ENCODE peak calls at places on chromosomes 2 and 18, in six cellular contexts. N is activated CD8-positive, alpha-beta memory T cell treated with anti-CD3 and anti-CD28 coated beads for 4 hours; M is stimulated activated CD4-positive, alpha-beta T cell treated with anti-CD3 and anti-CD28 coated beads, Interleukin-2, amount 100 ng/mL, for 24 hours; Y is NCI-H345; J is ELF-1; T is fibroblast of pulmonary artery. I is an unnamed sample.

GRCh38 chr2:179340678-179341077 is 76.0 kb upstream of the SESTD1 start:
- DNase-seq in N (no peak), M (no peak), Y (peak), J (no peak), T (peak), I (peak)

GRCh38 chr2:290090-290722 is 2.3 kb upstream of the ALKAL2 start:
- DNase-seq in N (no peak), M (peak), Y (peak), J (peak), T (peak), I (peak)

GRCh38 chr2:235086481-235087184 is 134.8 kb downstream of the SH3BP4 start:
- DNase-seq in N (no peak), M (no peak), Y (no peak), J (no peak), T (no peak), I (no peak)

GRCh38 chr2:98187194-98187593 is 100.2 kb downstream of the VWA3B start:
- DNase-seq in N (no peak), M (no peak), Y (no peak), J (no peak), T (no peak), I (no peak)

GRCh38 chr2:27822049-27822448 is 50.5 kb downstream of the MRPL33 start:
- DNase-seq in N (no peak), M (no peak), Y (no peak), J (no peak), T (no peak), I (no peak)

GRCh38 chr2:154623819-154624218 is 74.7 kb upstream of the KCNJ3 start:
- DNase-seq in N (no peak), M (no peak), Y (peak), J (peak), T (peak), I (peak)

GRCh38 chr18:25299899-25300298 is 52.1 kb downstream of the ZNF521 start:
- DNase-seq in N (no peak), M (no peak), Y (no peak), J (no peak), T (no peak), I (no peak)

GRCh38 chr2:3633089-3633981 is 24.7 kb upstream of the ALLC start:
- DNase-seq in N (no peak), M (no peak), Y (no peak), J (no peak), T (peak), I (no peak)

GRCh38 chr2:38092196-38092902 is 16.4 kb upstream of the CYP1B1 start:
- DNase-seq in N (no peak), M (no peak), Y (no peak), J (peak), T (peak), I (peak)

GRCh38 chr2:151087377-151087776 is 174.3 kb downstream of the RBM43 start:
- DNase-seq in N (no peak), M (no peak), Y (no peak), J (no peak), T (no peak), I (no peak)

GRCh38 chr2:207408086-207408794 is 121.5 kb upstream of the CREB1 start:
- DNase-seq in N (no peak), M (no peak), Y (peak), J (no peak), T (peak), I (peak)

GRCh38 chr2:214774108-214774507 is 35.4 kb downstream of the BARD1 start:
- DNase-seq in N (no peak), M (no peak), Y (no peak), J (no peak), T (peak), I (no peak)

GRCh38 chr2:191601060-191601459 is 76.9 kb upstream of the NABP1 start:
- DNase-seq in N (no peak), M (no peak), Y (no peak), J (no peak), T (no peak), I (no peak)

GRCh38 chr2:237865623-237866041 is 6.2 kb downstream of the RAMP1 start:
- DNase-seq in N (no peak), M (no peak), Y (no peak), J (peak), T (no peak), I (no peak)

GRCh38 chr2:44051948-44052347 is 56.2 kb upstream of the LRPPRC start:
- DNase-seq in N (no peak), M (no peak), Y (peak), J (peak), T (no peak), I (no peak)

GRCh38 chr2:68741805-68742306 is 7.2 kb downstream of the ARHGAP25 start:
- DNase-seq in N (no peak), M (peak), Y (peak), J (no peak), T (no peak), I (no peak)

GRCh38 chr2:26169681-26170414 is 3.0 kb upstream of the GAREM2 start:
- DNase-seq in N (no peak), M (no peak), Y (no peak), J (no peak), T (no peak), I (no peak)

GRCh38 chr2:184598313-184599053 is at the start of gene ZNF804A:
- DNase-seq in N (no peak), M (peak), Y (peak), J (peak), T (peak), I (peak)

GRCh38 chr2:8754056-8754790 is 72.4 kb downstream of the ID2 start:
- DNase-seq in N (no peak), M (no peak), Y (no peak), J (no peak), T (peak), I (peak)

GRCh38 chr2:239559417-239560261 is 158.8 kb upstream of the HDAC4 start:
- DNase-seq in N (no peak), M (no peak), Y (no peak), J (no peak), T (no peak), I (no peak)

GRCh38 chr2:43041661-43042360 is 184.6 kb downstream of the ZFP36L2 start:
- DNase-seq in N (no peak), M (no peak), Y (no peak), J (peak), T (peak), I (peak)

GRCh38 chr2:238339814-238340213 is 19.5 kb downstream of the TRAF3IP1 start:
- DNase-seq in N (no peak), M (no peak), Y (no peak), J (no peak), T (no peak), I (no peak)

GRCh38 chr2:174176898-174177297 is 71.4 kb downstream of the OLA1 start:
- DNase-seq in N (no peak), M (no peak), Y (peak), J (no peak), T (no peak), I (no peak)

GRCh38 chr18:3827236-3827635 is 377.3 kb downstream of the TGIF1 start:
- DNase-seq in N (no peak), M (no peak), Y (no peak), J (no peak), T (no peak), I (no peak)

GRCh38 chr2:45285311-45285710 is 276.1 kb upstream of the SIX2 start:
- DNase-seq in N (no peak), M (no peak), Y (no peak), J (no peak), T (no peak), I (no peak)

GRCh38 chr2:194060269-194060668 is 1596.8 kb upstream of the SLC39A10 start:
- DNase-seq in N (no peak), M (no peak), Y (no peak), J (no peak), T (no peak), I (no peak)

GRCh38 chr2:160566717-160567116 is 73.1 kb upstream of the RBMS1 start:
- DNase-seq in N (no peak), M (no peak), Y (no peak), J (no peak), T (peak), I (no peak)

GRCh38 chr2:99537910-99538485 is 48.2 kb upstream of the REV1 start:
- DNase-seq in N (no peak), M (no peak), Y (no peak), J (no peak), T (no peak), I (no peak)